ENCODE peak calls at places on chromosomes 16 and 17, in nine cellular contexts. B is fibroblast of mammary gland; A is endothelial cell of umbilical vein; O is coronary artery; F is psoas muscle; P is GM12865; W is stimulated activated CD8-positive, alpha-beta memory T cell treated with anti-CD3 and anti-CD28 coated beads, Interleukin-4, amount 100 ng/mL, for 4 hours; I is NCI-H1105; G is stimulated activated CD4-positive, alpha-beta T cell treated with anti-CD3 and anti-CD28 coated beads, TNF-alpha, amount 100 ng/mL, for 4 hours. T is an unnamed sample.

GRCh38 chr17:64063766-64064224 is 43.4 kb upstream of the ICAM2 start:
- DNase-seq in B (peak), A (peak), O (no peak), F (peak), P (peak), W (no peak), I (no peak), G (peak), T (peak)

GRCh38 chr17:81030726-81031570 is 4.0 kb upstream of the BAIAP2 start:
- DNase-seq in B (no peak), A (peak), O (peak), F (peak), P (no peak), W (no peak), I (no peak), G (no peak), T (no peak)

GRCh38 chr16:12800751-12801308 is 2.9 kb downstream of the CPPED1 start:
- DNase-seq in B (no peak), A (peak), O (no peak), F (no peak), P (no peak), W (no peak), I (no peak), G (no peak), T (no peak)

GRCh38 chr17:30297715-30298114 is 6.0 kb upstream of the BLMH start:
- DNase-seq in B (no peak), A (no peak), O (no peak), F (no peak), P (no peak), W (no peak), I (no peak), G (no peak), T (no peak)

GRCh38 chr16:75138636-75139035 is 9.7 kb upstream of the ZFP1 start:
- DNase-seq in B (peak), A (no peak), O (no peak), F (no peak), P (peak), W (no peak), I (no peak), G (no peak), T (peak)

GRCh38 chr16:17359778-17360177 is 111.0 kb downstream of the XYLT1 start:
- DNase-seq in B (peak), A (no peak), O (no peak), F (no peak), P (peak), W (no peak), I (peak), G (peak), T (no peak)

GRCh38 chr16:84548508-84548907 is 44.0 kb upstream of the MEAK7 start:
- DNase-seq in B (no peak), A (no peak), O (no peak), F (no peak), P (no peak), W (no peak), I (no peak), G (no peak), T (no peak)

GRCh38 chr17:66829386-66829864 is 5.5 kb upstream of the CACNG5 start:
- DNase-seq in B (peak), A (peak), O (no peak), F (peak), P (peak), W (no peak), I (no peak), G (no peak), T (peak)

GRCh38 chr17:13437966-13438779 is 163.6 kb downstream of the HS3ST3A1 start:
- DNase-seq in B (peak), A (no peak), O (no peak), F (no peak), P (no peak), W (no peak), I (no peak), G (no peak), T (no peak)

GRCh38 chr17:34614698-34615097 is 35.3 kb downstream of the TMEM132E start:
- DNase-seq in B (no peak), A (no peak), O (no peak), F (no peak), P (no peak), W (no peak), I (no peak), G (no peak), T (no peak)

GRCh38 chr17:10292057-10292931 is 80.5 kb downstream of the MYH13 start:
- DNase-seq in B (peak), A (no peak), O (no peak), F (peak), P (peak), W (no peak), I (no peak), G (no peak), T (no peak)

GRCh38 chr17:2363318-2363717 is 26.0 kb downstream of the SGSM2 start:
- DNase-seq in B (no peak), A (no peak), O (no peak), F (no peak), P (no peak), W (no peak), I (no peak), G (no peak), T (no peak)

GRCh38 chr17:16091773-16092172 is 92.1 kb downstream of the TTC19 start:
- DNase-seq in B (no peak), A (no peak), O (no peak), F (no peak), P (no peak), W (no peak), I (no peak), G (no peak), T (no peak)

GRCh38 chr17:32628645-32629044 is 141.9 kb downstream of the CDK5R1 start:
- DNase-seq in B (no peak), A (no peak), O (no peak), F (no peak), P (no peak), W (no peak), I (no peak), G (no peak), T (no peak)

GRCh38 chr17:57256708-57257112 is 387 bp downstream of the MSI2 start:
- DNase-seq in B (no peak), A (peak), O (no peak), F (no peak), P (peak), W (peak), I (no peak), G (peak), T (peak)

GRCh38 chr17:69960755-69961154 is 114.3 kb upstream of the KCNJ16 start:
- DNase-seq in B (no peak), A (no peak), O (no peak), F (no peak), P (no peak), W (no peak), I (no peak), G (no peak), T (no peak)